ENCODE peak calls at places on chromosomes 3 and 15, in five cellular contexts. W is A549, O is K562, I is endothelial cell of umbilical vein, T is HepG2. V is an unnamed sample.

GRCh38 chr15:72614810-72615532 is 39.5 kb upstream of the GOLGA6B start:
- DNase-seq in W (no peak), O (no peak), I (no peak), T (no peak), V (no peak)

GRCh38 chr3:14784087-14784596 is 34.6 kb upstream of the FGD5 start:
- DNase-seq in W (no peak), O (no peak), I (no peak), T (no peak), V (no peak)

GRCh38 chr15:29352402-29352801 is 82.8 kb upstream of the NSMCE3 start:
- DNase-seq in W (no peak), O (no peak), I (no peak), T (no peak), V (no peak)

GRCh38 chr3:105806361-105806760 is 62.5 kb downstream of the CBLB start:
- DNase-seq in W (peak; percentile 16), O (peak; percentile 20), I (peak; percentile 66), T (peak; percentile 50), V (no peak)

GRCh38 chr3:963755-964154 is 129.1 kb upstream of the CNTN6 start:
- DNase-seq in W (no peak), O (no peak), I (no peak), T (no peak), V (no peak)

GRCh38 chr3:50237754-50238548 is 1.9 kb downstream of the GNAI2 start:
- DNase-seq in W (no peak), O (no peak), I (peak; percentile 85), T (no peak), V (peak; percentile 65)

GRCh38 chr15:94040523-94041248 is 190.7 kb upstream of the MCTP2 start:
- DNase-seq in W (no peak), O (no peak), I (no peak), T (no peak), V (no peak)

GRCh38 chr3:122676759-122677158 is 3.9 kb upstream of the PARP14 start:
- DNase-seq in W (no peak), O (no peak), I (peak; percentile 7), T (no peak), V (no peak)

GRCh38 chr15:88890495-88890894 is 4.8 kb downstream of the HAPLN3 start:
- DNase-seq in W (no peak), O (no peak), I (no peak), T (no peak), V (no peak)

GRCh38 chr3:150370129-150370602 is 37.9 kb upstream of the TSC22D2 start:
- DNase-seq in W (peak; percentile 71), O (peak; percentile 56), I (peak; percentile 91), T (peak; percentile 24), V (peak; percentile 66)

DNA sequence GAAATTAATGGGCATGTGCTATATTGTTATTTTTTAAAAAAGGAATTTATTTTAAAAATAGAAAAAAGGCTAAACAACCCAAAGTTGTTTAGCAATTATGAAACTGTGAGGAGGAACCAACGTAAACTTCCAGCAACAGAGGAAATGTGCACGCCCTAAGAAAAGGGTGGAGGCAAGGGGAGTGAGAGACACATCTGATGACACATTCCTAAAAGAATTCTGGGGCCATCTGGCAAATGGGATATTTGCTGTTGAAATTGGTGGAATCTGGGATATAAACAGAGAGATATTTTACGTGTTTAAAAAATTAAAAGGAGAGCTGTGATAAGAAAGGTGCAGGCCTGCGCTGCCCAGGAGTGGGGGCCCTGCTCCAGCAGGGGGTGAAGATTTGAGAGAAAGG is 50.8 kb upstream of the MUC13 start:
- DNase-seq in W (peak; percentile 33), O (no peak), I (no peak), T (no peak), V (no peak)
- TF ChIP-seq JUN in W (no peak), O (no peak), I (no peak), T (no peak), V (no peak)

DNA sequence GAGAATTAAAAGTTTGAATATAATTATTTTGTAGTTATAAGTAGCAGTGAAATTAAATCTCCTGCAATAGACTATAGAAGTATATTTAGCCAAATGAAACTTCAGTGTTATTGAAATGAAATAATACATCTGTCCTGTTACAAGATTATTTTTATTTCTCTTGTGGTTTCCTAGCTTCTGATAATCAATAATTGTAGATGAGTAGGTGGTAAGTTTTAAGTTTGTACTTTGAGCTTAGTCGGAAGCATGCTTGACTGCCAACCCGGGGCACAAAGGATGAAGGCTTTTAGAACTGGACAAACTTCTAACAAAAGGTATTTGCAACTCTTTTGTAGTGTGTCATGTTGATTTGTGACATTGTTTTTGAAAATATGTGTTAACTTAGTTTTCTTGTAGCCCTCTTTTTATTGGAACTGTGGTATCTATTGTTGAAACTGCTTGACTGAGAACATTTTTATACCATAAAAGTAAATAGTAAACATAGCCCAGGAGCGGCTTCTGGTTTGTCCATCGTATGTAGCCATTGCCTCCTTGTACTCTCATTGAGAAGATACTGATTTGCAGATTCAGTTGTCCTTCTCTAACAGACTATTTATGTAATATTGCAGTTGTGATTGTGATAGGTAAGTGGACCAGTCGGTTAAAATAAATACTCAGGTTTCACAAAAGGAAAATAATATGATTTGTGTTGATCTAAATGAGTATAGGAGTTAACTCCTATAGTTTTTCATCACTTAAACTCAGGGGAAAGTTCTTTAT is 2.9 kb downstream of the CTNNB1 start:
- DNase-seq in W (no peak), O (no peak), I (peak; percentile 47), T (peak; percentile 37), V (no peak)
- H3K4me3 ChIP-seq in W (peak overlapping the region; percentile 95), O (no peak overlapping the region), I (no peak overlapping the region), T (peak overlapping the region; percentile 99), V (peak overlapping the region; percentile 83)

GRCh38 chr3:4508048-4508981 is 15.2 kb downstream of the ITPR1 start:
- DNase-seq in W (no peak), O (peak; percentile 53), I (no peak), T (no peak), V (no peak)

GRCh38 chr3:4506559-4507009 is 13.4 kb downstream of the ITPR1 start:
- DNase-seq in W (no peak), O (no peak), I (no peak), T (no peak), V (no peak)

GRCh38 chr3:4507010-4507596 is 14.0 kb downstream of the ITPR1 start:
- DNase-seq in W (no peak), O (no peak), I (no peak), T (peak; percentile 43), V (no peak)

GRCh38 chr3:4504340-4505261 is 11.5 kb downstream of the ITPR1 start:
- DNase-seq in W (no peak), O (no peak), I (no peak), T (no peak), V (no peak)

GRCh38 chr3:4505688-4506558 is 12.8 kb downstream of the ITPR1 start:
- DNase-seq in W (no peak), O (no peak), I (no peak), T (peak; percentile 24), V (no peak)
- TF ChIP-seq JUN in W (no peak), O (no peak), I (no peak), T (no peak), V (no peak)

GRCh38 chr3:133578548-133579191 is 5.2 kb downstream of the CDV3 start:
- DNase-seq in W (peak; percentile 64), O (peak; percentile 15), I (peak; percentile 53), T (peak; percentile 81), V (no peak)
- H3K4me3 ChIP-seq in W (no peak overlapping the region), O (no peak overlapping the region), I (no peak overlapping the region), T (no peak overlapping the region), V (no peak overlapping the region)

GRCh38 chr3:52846427-52846983 is 11.7 kb upstream of the MUSTN1 start:
- DNase-seq in W (no peak), O (no peak), I (no peak), T (no peak), V (no peak)

GRCh38 chr3:52849656-52850055 is 14.8 kb upstream of the MUSTN1 start:
- DNase-seq in W (no peak), O (no peak), I (no peak), T (no peak), V (no peak)

GRCh38 chr3:52847241-52847640 is 12.4 kb upstream of the MUSTN1 start:
- DNase-seq in W (no peak), O (no peak), I (no peak), T (no peak), V (no peak)

GRCh38 chr3:52847726-52848125 is 12.9 kb upstream of the MUSTN1 start:
- DNase-seq in W (no peak), O (no peak), I (no peak), T (no peak), V (no peak)

DNA sequence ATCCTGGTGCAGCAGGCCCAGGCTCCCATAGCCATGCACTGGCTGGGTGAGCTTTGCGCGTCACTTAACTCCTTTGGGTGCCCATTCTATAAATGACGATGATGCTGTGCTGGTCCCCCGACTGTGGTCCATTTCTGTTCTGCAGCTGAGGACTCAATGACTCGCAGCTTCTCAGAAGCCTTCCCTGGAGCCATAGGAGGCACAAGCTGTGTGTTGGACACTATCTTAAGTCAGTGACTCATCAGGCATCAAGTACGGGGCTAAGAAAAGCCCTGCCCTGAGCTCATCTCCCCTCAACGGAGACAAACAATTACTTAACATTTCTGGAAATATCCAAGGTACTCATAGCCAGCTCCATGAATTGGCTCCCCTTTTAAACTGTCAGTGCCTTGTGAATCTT is 13.8 kb upstream of the MUSTN1 start:
- DNase-seq in W (no peak), O (no peak), I (no peak), T (no peak), V (no peak)
- TF ChIP-seq JUN in W (no peak), O (no peak), I (no peak), T (no peak), V (no peak)